ENCODE peak calls at places on chromosomes 16 and 17, in nine cellular contexts. Q is uterus; E is GDM1; D is SK-N-DZ; V is left cardiac atrium; H is bronchial epithelial cell; P is PC-3; M is AG09309; L is stimulated activated CD4-positive, alpha-beta T cell treated with anti-CD3 and anti-CD28 coated beads, Interleukin-2, amount 100 ng/mL, for 4 hours. X is an unnamed sample.

GRCh38 chr16:80527297-80527696 is 13.5 kb upstream of the DYNLRB2 start:
- DNase-seq in Q (no peak), E (peak; percentile 7), D (no peak), V (no peak), H (peak; percentile 44), P (peak; percentile 68), M (no peak), L (peak; percentile 12), X (peak; percentile 48)

GRCh38 chr16:52618753-52619497 is 72.0 kb upstream of the TOX3 start:
- DNase-seq in Q (no peak), E (no peak), D (no peak), V (no peak), H (peak; percentile 55), P (no peak), M (no peak), L (no peak), X (no peak)

GRCh38 chr17:17503566-17504130 is 7.5 kb upstream of the RASD1 start:
- DNase-seq in Q (peak; percentile 40), E (no peak), D (no peak), V (no peak), H (no peak), P (no peak), M (no peak), L (no peak), X (no peak)

GRCh38 chr17:83109793-83110645 is 30.6 kb downstream of the METRNL start:
- DNase-seq in Q (peak; percentile 74), E (no peak), D (no peak), V (peak; percentile 97), H (peak; percentile 85), P (peak; percentile 96), M (peak; percentile 93), L (no peak), X (peak; percentile 96)

GRCh38 chr17:32927724-32928526 is at the start of gene TMEM98:
- DNase-seq in Q (peak; percentile 41), E (no peak), D (peak; percentile 63), V (peak; percentile 46), H (no peak), P (peak; percentile 9), M (no peak), L (no peak), X (no peak)

GRCh38 chr17:29742210-29742513 is 119.5 kb upstream of the CORO6 start:
- DNase-seq in Q (no peak), E (no peak), D (no peak), V (no peak), H (no peak), P (no peak), M (no peak), L (no peak), X (no peak)

GRCh38 chr17:76449126-76449525 is 3.8 kb downstream of the UBE2O start:
- DNase-seq in Q (no peak), E (no peak), D (no peak), V (no peak), H (no peak), P (no peak), M (no peak), L (no peak), X (no peak)

GRCh38 chr16:88971371-88972097 is 5.5 kb downstream of the CBFA2T3 start:
- DNase-seq in Q (no peak), E (no peak), D (no peak), V (no peak), H (no peak), P (no peak), M (no peak), L (no peak), X (no peak)

GRCh38 chr16:67888311-67888710 is 3.6 kb downstream of the NRN1L start:
- DNase-seq in Q (no peak), E (no peak), D (no peak), V (no peak), H (no peak), P (no peak), M (no peak), L (no peak), X (no peak)

GRCh38 chr17:7880076-7880868 is 8.3 kb upstream of the CHD3 start:
- DNase-seq in Q (no peak), E (no peak), D (peak; percentile 47), V (no peak), H (no peak), P (no peak), M (no peak), L (no peak), X (no peak)

GRCh38 chr17:73706428-73706827 is 62.2 kb upstream of the SDK2 start:
- DNase-seq in Q (no peak), E (no peak), D (no peak), V (no peak), H (no peak), P (no peak), M (no peak), L (no peak), X (no peak)

GRCh38 chr16:74903882-74904678 is 80.8 kb downstream of the WDR59 start:
- DNase-seq in Q (no peak), E (no peak), D (no peak), V (no peak), H (no peak), P (no peak), M (no peak), L (no peak), X (no peak)

GRCh38 chr17:6683730-6684459 is 29.3 kb downstream of the SLC13A5 start:
- DNase-seq in Q (no peak), E (no peak), D (no peak), V (no peak), H (no peak), P (no peak), M (no peak), L (no peak), X (no peak)

GRCh38 chr17:45149669-45150603 is 1.7 kb downstream of the HEXIM1 start:
- DNase-seq in Q (peak; percentile 75), E (peak; percentile 58), D (no peak), V (peak; percentile 72), H (no peak), P (peak; percentile 68), M (no peak), L (no peak), X (no peak)

GRCh38 chr17:3828151-3828851 is 17.7 kb downstream of the NCBP3 start:
- DNase-seq in Q (no peak), E (no peak), D (no peak), V (no peak), H (no peak), P (no peak), M (no peak), L (no peak), X (no peak)

GRCh38 chr16:82782715-82783251 is 156.0 kb downstream of the CDH13 start:
- DNase-seq in Q (peak; percentile 35), E (no peak), D (no peak), V (no peak), H (no peak), P (no peak), M (no peak), L (no peak), X (no peak)

GRCh38 chr17:27861979-27862378 is 31.2 kb downstream of the LYRM9 start:
- DNase-seq in Q (no peak), E (no peak), D (no peak), V (no peak), H (peak; percentile 74), P (no peak), M (no peak), L (no peak), X (no peak)

GRCh38 chr17:74337834-74338500 is 11.9 kb downstream of the KIF19 start:
- DNase-seq in Q (no peak), E (no peak), D (no peak), V (no peak), H (no peak), P (no peak), M (no peak), L (no peak), X (no peak)

GRCh38 chr16:25011891-25012499 is 3.2 kb downstream of the ARHGAP17 start:
- DNase-seq in Q (no peak), E (no peak), D (no peak), V (no peak), H (no peak), P (peak; percentile 50), M (no peak), L (no peak), X (no peak)

GRCh38 chr17:74749262-74750038 is 1.0 kb downstream of the NHERF1 start:
- DNase-seq in Q (no peak), E (no peak), D (no peak), V (no peak), H (no peak), P (peak; percentile 44), M (no peak), L (no peak), X (peak; percentile 74)

X was measured in HTR-8/SVneo.